ENCODE peak calls at places on chromosomes 16 and 17, in seven cellular contexts. One of them, this sample, is unnamed.

GRCh38 chr16:81035975-81036750 is 521 bp downstream of the ATMIN start:
- DNase-seq in OCI-LY7: peak
- DNase-seq in H1: no peak
- DNase-seq in HCT116: no peak
- DNase-seq in transverse colon: peak
- DNase-seq in A549: peak
- DNase-seq in heart left ventricle: peak
- DNase-seq in this sample: peak

GRCh38 chr16:24668481-24669001 is 60.9 kb upstream of the TNRC6A start:
- DNase-seq in transverse colon: no peak
- DNase-seq in OCI-LY7: no peak
- DNase-seq in H1: no peak
- DNase-seq in HCT116: no peak
- DNase-seq in heart left ventricle: no peak
- DNase-seq in A549: no peak
- DNase-seq in this sample: peak

GRCh38 chr17:38636054-38636453 is 30.3 kb upstream of the SRCIN1 start:
- DNase-seq in HCT116: no peak
- DNase-seq in A549: no peak
- DNase-seq in OCI-LY7: no peak
- DNase-seq in heart left ventricle: no peak
- DNase-seq in H1: no peak
- DNase-seq in transverse colon: no peak
- DNase-seq in this sample: no peak

GRCh38 chr17:57480438-57481196 is 224.3 kb downstream of the MSI2 start:
- DNase-seq in heart left ventricle: peak
- DNase-seq in OCI-LY7: no peak
- DNase-seq in HCT116: no peak
- DNase-seq in A549: no peak
- DNase-seq in H1: no peak
- DNase-seq in transverse colon: no peak
- DNase-seq in this sample: peak

GRCh38 chr16:86508947-86509758 is 1.2 kb upstream of the FOXF1 start:
- DNase-seq in heart left ventricle: peak
- DNase-seq in HCT116: peak
- DNase-seq in OCI-LY7: no peak
- DNase-seq in transverse colon: peak
- DNase-seq in A549: peak
- DNase-seq in H1: no peak
- DNase-seq in this sample: peak

GRCh38 chr16:1154887-1155331 is 2.0 kb downstream of the CACNA1H start:
- DNase-seq in HCT116: no peak
- DNase-seq in H1: no peak
- DNase-seq in OCI-LY7: no peak
- DNase-seq in A549: peak
- DNase-seq in transverse colon: no peak
- DNase-seq in heart left ventricle: no peak
- DNase-seq in this sample: no peak

GRCh38 chr17:33751702-33752065 is 458.6 kb upstream of the ASIC2 start:
- DNase-seq in HCT116: no peak
- DNase-seq in heart left ventricle: no peak
- DNase-seq in transverse colon: no peak
- DNase-seq in OCI-LY7: no peak
- DNase-seq in H1: no peak
- DNase-seq in A549: no peak
- DNase-seq in this sample: no peak

GRCh38 chr17:28046034-28046825 is 3.8 kb downstream of the NLK start:
- DNase-seq in transverse colon: no peak
- DNase-seq in heart left ventricle: no peak
- DNase-seq in OCI-LY7: no peak
- DNase-seq in A549: no peak
- DNase-seq in HCT116: no peak
- DNase-seq in H1: no peak
- DNase-seq in this sample: no peak

GRCh38 chr16:10824111-10824893 is 5.7 kb upstream of the TVP23A start:
- DNase-seq in heart left ventricle: no peak
- DNase-seq in HCT116: no peak
- DNase-seq in OCI-LY7: no peak
- DNase-seq in transverse colon: peak
- DNase-seq in H1: no peak
- DNase-seq in A549: no peak
- DNase-seq in this sample: no peak

GRCh38 chr17:65455972-65456343 is 105.5 kb downstream of the AXIN2 start:
- DNase-seq in A549: peak
- DNase-seq in transverse colon: peak
- DNase-seq in H1: peak
- DNase-seq in HCT116: no peak
- DNase-seq in heart left ventricle: peak
- DNase-seq in OCI-LY7: peak
- DNase-seq in this sample: peak

GRCh38 chr17:70906808-70907207 is 737.5 kb downstream of the KCNJ2 start:
- DNase-seq in HCT116: no peak
- DNase-seq in A549: no peak
- DNase-seq in H1: no peak
- DNase-seq in transverse colon: no peak
- DNase-seq in heart left ventricle: no peak
- DNase-seq in OCI-LY7: no peak
- DNase-seq in this sample: peak

GRCh38 chr17:46832945-46833839 is 14.7 kb upstream of the WNT3 start:
- DNase-seq in transverse colon: no peak
- DNase-seq in H1: no peak
- DNase-seq in heart left ventricle: no peak
- DNase-seq in HCT116: no peak
- DNase-seq in A549: no peak
- DNase-seq in OCI-LY7: no peak
- DNase-seq in this sample: peak

GRCh38 chr17:80952291-80952690 is 39.4 kb upstream of the CHMP6 start:
- DNase-seq in H1: no peak
- DNase-seq in HCT116: no peak
- DNase-seq in transverse colon: no peak
- DNase-seq in A549: no peak
- DNase-seq in OCI-LY7: no peak
- DNase-seq in heart left ventricle: peak
- DNase-seq in this sample: no peak

GRCh38 chr16:11914210-11914758 is 1.5 kb downstream of the GSPT1 start:
- DNase-seq in H1: no peak
- DNase-seq in transverse colon: no peak
- DNase-seq in OCI-LY7: peak
- DNase-seq in heart left ventricle: no peak
- DNase-seq in A549: no peak
- DNase-seq in HCT116: no peak
- DNase-seq in this sample: no peak

GRCh38 chr17:4329838-4330237 is 36.6 kb downstream of the UBE2G1 start:
- DNase-seq in H1: no peak
- DNase-seq in A549: peak
- DNase-seq in heart left ventricle: no peak
- DNase-seq in transverse colon: no peak
- DNase-seq in OCI-LY7: no peak
- DNase-seq in HCT116: peak
- DNase-seq in this sample: peak

GRCh38 chr17:2222901-2223616 is 80.5 kb downstream of the SMG6 start:
- DNase-seq in OCI-LY7: no peak
- DNase-seq in HCT116: no peak
- DNase-seq in A549: no peak
- DNase-seq in heart left ventricle: peak
- DNase-seq in transverse colon: peak
- DNase-seq in H1: no peak
- DNase-seq in this sample: peak

GRCh38 chr17:62188713-62189112 is 123.6 kb upstream of the MED13 start:
- DNase-seq in OCI-LY7: no peak
- DNase-seq in HCT116: no peak
- DNase-seq in A549: peak
- DNase-seq in heart left ventricle: no peak
- DNase-seq in H1: no peak
- DNase-seq in transverse colon: peak
- DNase-seq in this sample: peak

GRCh38 chr16:50257876-50258275 is 8.5 kb upstream of the ADCY7 start:
- DNase-seq in OCI-LY7: no peak
- DNase-seq in HCT116: no peak
- DNase-seq in heart left ventricle: no peak
- DNase-seq in H1: no peak
- DNase-seq in A549: no peak
- DNase-seq in transverse colon: no peak
- DNase-seq in this sample: no peak

GRCh38 chr16:79601978-79602609 is 1.6 kb upstream of the MAF start:
- DNase-seq in heart left ventricle: peak
- DNase-seq in A549: peak
- DNase-seq in OCI-LY7: peak
- DNase-seq in HCT116: no peak
- DNase-seq in transverse colon: peak
- DNase-seq in H1: peak
- DNase-seq in this sample: peak

GRCh38 chr16:68776821-68777485 is 39.9 kb downstream of the CDH1 start:
- DNase-seq in H1: no peak
- DNase-seq in heart left ventricle: no peak
- DNase-seq in HCT116: no peak
- DNase-seq in OCI-LY7: no peak
- DNase-seq in A549: no peak
- DNase-seq in transverse colon: no peak
- DNase-seq in this sample: no peak

GRCh38 chr16:68774982-68775381 is 37.9 kb downstream of the CDH1 start:
- DNase-seq in H1: no peak
- DNase-seq in transverse colon: no peak
- DNase-seq in heart left ventricle: no peak
- DNase-seq in A549: no peak
- DNase-seq in HCT116: no peak
- DNase-seq in OCI-LY7: no peak
- DNase-seq in this sample: no peak

GRCh38 chr16:68768170-68768569 is 31.1 kb downstream of the CDH1 start:
- DNase-seq in OCI-LY7: no peak
- DNase-seq in transverse colon: no peak
- DNase-seq in A549: no peak
- DNase-seq in heart left ventricle: no peak
- DNase-seq in HCT116: no peak
- DNase-seq in H1: no peak
- DNase-seq in this sample: no peak

GRCh38 chr16:68770671-68771070 is 33.6 kb downstream of the CDH1 start:
- DNase-seq in A549: no peak
- DNase-seq in HCT116: no peak
- DNase-seq in heart left ventricle: no peak
- DNase-seq in transverse colon: no peak
- DNase-seq in H1: no peak
- DNase-seq in OCI-LY7: no peak
- DNase-seq in this sample: no peak

GRCh38 chr16:68771922-68772681 is 35.0 kb downstream of the CDH1 start:
- DNase-seq in transverse colon: no peak
- DNase-seq in OCI-LY7: no peak
- DNase-seq in HCT116: no peak
- DNase-seq in heart left ventricle: no peak
- DNase-seq in H1: no peak
- DNase-seq in A549: no peak
- DNase-seq in this sample: no peak
- TF ChIP-seq CTCF in transverse colon: no peak
- TF ChIP-seq CTCF in OCI-LY7: no peak
- TF ChIP-seq CTCF in HCT116: no peak
- TF ChIP-seq CTCF in heart left ventricle: no peak
- TF ChIP-seq CTCF in H1: no peak
- TF ChIP-seq CTCF in A549: no peak
- TF ChIP-seq CTCF in this sample: no peak

GRCh38 chr17:67241719-67242341 is 3.2 kb downstream of the HELZ start:
- DNase-seq in HCT116: no peak
- DNase-seq in heart left ventricle: no peak
- DNase-seq in H1: no peak
- DNase-seq in transverse colon: no peak
- DNase-seq in OCI-LY7: no peak
- DNase-seq in A549: no peak
- DNase-seq in this sample: no peak

GRCh38 chr17:67244621-67245072 is 349 bp downstream of the HELZ start:
- DNase-seq in heart left ventricle: no peak
- DNase-seq in H1: no peak
- DNase-seq in transverse colon: peak
- DNase-seq in A549: no peak
- DNase-seq in OCI-LY7: no peak
- DNase-seq in HCT116: no peak
- DNase-seq in this sample: no peak

GRCh38 chr17:67245073-67245693 is at the start of gene HELZ:
- DNase-seq in A549: peak
- DNase-seq in transverse colon: peak
- DNase-seq in H1: no peak
- DNase-seq in HCT116: peak
- DNase-seq in OCI-LY7: peak
- DNase-seq in heart left ventricle: peak
- DNase-seq in this sample: peak

GRCh38 chr17:67245694-67246397 is 850 bp upstream of the HELZ start:
- DNase-seq in H1: no peak
- DNase-seq in HCT116: no peak
- DNase-seq in A549: peak
- DNase-seq in heart left ventricle: peak
- DNase-seq in OCI-LY7: peak
- DNase-seq in transverse colon: peak
- DNase-seq in this sample: no peak

GRCh38 chr17:67243284-67243683 is 1.7 kb downstream of the HELZ start:
- DNase-seq in HCT116: no peak
- DNase-seq in A549: no peak
- DNase-seq in transverse colon: no peak
- DNase-seq in heart left ventricle: no peak
- DNase-seq in OCI-LY7: no peak
- DNase-seq in H1: no peak
- DNase-seq in this sample: no peak
- H3K4me3 ChIP-seq in HCT116: peak
- H3K4me3 ChIP-seq in A549: no peak
- H3K4me3 ChIP-seq in transverse colon: peak
- H3K4me3 ChIP-seq in heart left ventricle: peak
- H3K4me3 ChIP-seq in OCI-LY7: peak
- H3K4me3 ChIP-seq in H1: no peak
- H3K4me3 ChIP-seq in this sample: peak

GRCh38 chr17:79203016-79203415 is 128.4 kb downstream of the ENGASE start:
- DNase-seq in transverse colon: no peak
- DNase-seq in A549: no peak
- DNase-seq in HCT116: no peak
- DNase-seq in H1: no peak
- DNase-seq in heart left ventricle: no peak
- DNase-seq in OCI-LY7: peak
- DNase-seq in this sample: no peak
- TF ChIP-seq CTCF in transverse colon: no peak
- TF ChIP-seq CTCF in A549: no peak
- TF ChIP-seq CTCF in HCT116: no peak
- TF ChIP-seq CTCF in H1: peak
- TF ChIP-seq CTCF in heart left ventricle: no peak
- TF ChIP-seq CTCF in OCI-LY7: peak
- TF ChIP-seq CTCF in this sample: no peak

DNA sequence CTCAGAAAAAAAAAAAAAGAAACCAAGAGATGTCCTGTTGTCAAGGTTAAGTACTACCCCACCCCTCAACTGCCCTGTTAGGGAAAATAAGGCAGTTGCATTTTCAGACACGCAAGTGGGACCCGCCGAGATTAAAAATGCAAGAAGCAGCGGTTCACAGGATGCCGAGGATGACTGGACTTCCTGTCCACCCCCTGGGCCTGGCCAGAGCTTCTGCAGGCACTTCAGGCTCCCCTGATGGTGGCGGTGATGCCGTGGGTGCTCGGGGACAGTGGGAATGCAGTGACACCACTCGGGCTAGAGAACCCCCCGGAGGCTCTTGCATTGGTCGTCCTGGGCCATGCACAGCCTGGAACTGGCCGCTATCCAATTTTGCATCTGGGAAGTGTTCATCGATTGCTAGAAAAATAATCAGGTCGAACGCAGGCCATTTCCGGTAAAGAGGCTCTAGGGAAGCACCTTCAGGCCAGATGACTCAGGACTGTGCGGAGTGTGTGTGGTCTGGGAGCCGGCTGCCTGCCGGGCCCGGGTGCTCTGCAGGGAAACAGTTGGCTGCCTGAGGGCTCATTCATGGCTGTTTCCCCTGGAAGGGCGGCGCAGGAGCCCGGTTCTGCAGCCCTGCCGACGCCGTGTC is 13.4 kb upstream of the CRISPLD2 start:
- DNase-seq in transverse colon: no peak
- DNase-seq in H1: no peak
- DNase-seq in A549: peak
- DNase-seq in HCT116: no peak
- DNase-seq in OCI-LY7: no peak
- DNase-seq in heart left ventricle: peak
- DNase-seq in this sample: peak
- H3K4me3 ChIP-seq in transverse colon: no peak
- H3K4me3 ChIP-seq in H1: no peak
- H3K4me3 ChIP-seq in A549: peak
- H3K4me3 ChIP-seq in HCT116: peak
- H3K4me3 ChIP-seq in OCI-LY7: no peak
- H3K4me3 ChIP-seq in heart left ventricle: peak
- H3K4me3 ChIP-seq in this sample: no peak